ENCODE peak calls at places on chromosomes 2 and 18, in ten cellular contexts. F is NCI-H1694; A is thoracic aorta; C is activated T-helper 1 cell treated with anti-CD3 and anti-CD28 coated beads, Interleukin-2, amount 50 U/mL, for 16 hours; B is stimulated activated naive B cell treated with anti-CD40 and anti-IgM and Interleukin-4, amounts not matched to agents 10 μg/mL and 1 μg/mL and 100 μg/mL, for 72 hours; I is activated CD8-positive, alpha-beta memory T cell treated with anti-CD3 and anti-CD28 coated beads, Interleukin-2, amount 50 U/mL, for 48 hours; O is effector CD4-positive, alpha-beta T cell; D is KG1; U is astrocyte of the spinal cord; W is Caki2. N is an unnamed sample.

GRCh38 chr2:22037274-22037673 is 913.5 kb downstream of the TDRD15 start:
- DNase-seq in O (no peak), B (no peak), U (no peak), W (no peak), C (no peak), A (no peak), F (no peak), D (no peak), I (no peak), N (peak)

GRCh38 chr2:167749016-167749415 is 498.4 kb downstream of the STK39 start:
- DNase-seq in C (no peak), B (no peak), A (no peak), U (no peak), I (no peak), F (no peak), W (peak), O (no peak), D (no peak), N (peak)

GRCh38 chr2:10135296-10136089 is 13.0 kb downstream of the RRM2 start:
- DNase-seq in I (peak), W (no peak), D (no peak), C (no peak), F (no peak), O (no peak), B (no peak), U (peak), A (no peak), N (no peak)

GRCh38 chr2:203543898-203544328 is 8.8 kb upstream of the RAPH1 start:
- DNase-seq in D (no peak), O (no peak), B (no peak), I (no peak), C (no peak), A (no peak), W (no peak), U (no peak), F (no peak), N (no peak)

GRCh38 chr2:177806025-177806424 is 266.6 kb downstream of the PDE11A start:
- DNase-seq in F (no peak), W (no peak), D (no peak), U (peak), O (no peak), A (no peak), C (no peak), I (no peak), B (no peak), N (peak)

GRCh38 chr2:166314022-166314759 is 61.6 kb downstream of the SCN9A start:
- DNase-seq in B (no peak), I (no peak), C (no peak), A (no peak), F (no peak), U (peak), O (no peak), D (no peak), W (peak), N (peak)

GRCh38 chr18:23223641-23224040 is 88.4 kb downstream of the CABLES1 start:
- DNase-seq in I (no peak), W (no peak), C (no peak), O (no peak), B (no peak), A (no peak), U (no peak), F (no peak), D (no peak), N (no peak)

GRCh38 chr2:9004338-9005204 is 1.1 kb upstream of the MBOAT2 start:
- DNase-seq in A (no peak), D (no peak), W (peak), C (no peak), B (no peak), I (no peak), F (no peak), U (peak), O (no peak), N (no peak)

GRCh38 chr2:45981388-45981930 is 315.7 kb upstream of the EPAS1 start:
- DNase-seq in O (no peak), D (no peak), C (no peak), U (no peak), A (no peak), I (no peak), W (no peak), F (no peak), B (no peak), N (no peak)

GRCh38 chr2:96374211-96374951 is 38.8 kb downstream of the NCAPH start:
- DNase-seq in C (no peak), F (peak), B (no peak), W (peak), O (no peak), D (no peak), I (no peak), A (peak), U (peak), N (peak)

N was measured in choroid plexus epithelial cell.